ENCODE peak calls at places on chromosomes 4 and X, in six cellular contexts. D is pancreas, O is ascending aorta, E is neural progenitor cell, R is iPS DF 6.9, H is mesendoderm. X is an unnamed sample. For H3K36me3, the result is how much of the 10 kb centered on the place peaks cover.

GRCh38 chr4:52837716-52838558 is 24.2 kb upstream of the RASL11B start:
- DNase-seq in R (no peak), O (no peak), D (no peak), E (no peak), H (peak), X (no peak)

GRCh38 chr4:107997001-107997788 is 7.5 kb downstream of the HADH start:
- DNase-seq in O (no peak), D (no peak), H (no peak), E (no peak), R (no peak), X (no peak)

GRCh38 chrX:143306991-143307965 is 210.0 kb downstream of the SPANXN3 start:
- DNase-seq in D (peak), R (no peak), O (no peak), E (no peak), H (no peak), X (peak)

GRCh38 chrX:41198410-41198809 is 113.2 kb downstream of the USP9X start:
- DNase-seq in H (no peak), E (no peak), R (no peak), O (no peak), D (no peak), X (no peak)

GRCh38 chr4:54165438-54165837 is 63.7 kb upstream of the PDGFRA start:
- DNase-seq in E (no peak), D (no peak), O (no peak), H (peak), R (no peak), X (no peak)

GRCh38 chrX:1248381-1249061 is 20.1 kb upstream of the CSF2RA start:
- DNase-seq in H (peak), D (no peak), E (peak), O (no peak), R (no peak), X (no peak)

GRCh38 chr4:105894570-105895323 is 524 bp upstream of the NPNT start:
- DNase-seq in D (peak), R (no peak), E (peak), O (no peak), H (no peak), X (peak)

GRCh38 chrX:47802589-47802988 is 34.1 kb upstream of the ZNF81 start:
- DNase-seq in R (no peak), H (no peak), E (no peak), D (no peak), O (no peak), X (no peak)

GRCh38 chr4:160562661-160563060 is 1459.8 kb downstream of the RAPGEF2 start:
- DNase-seq in R (no peak), O (no peak), E (no peak), D (no peak), H (no peak), X (no peak)

GRCh38 chrX:48626401-48627298 is 29.4 kb downstream of the WDR13 start:
- DNase-seq in E (no peak), D (no peak), H (no peak), R (no peak), O (no peak), X (peak)

GRCh38 chr4:39023059-39023458 is 9.2 kb downstream of the TMEM156 start:
- DNase-seq in O (no peak), R (no peak), H (no peak), E (no peak), D (no peak), X (no peak)

GRCh38 chr4:44320833-44321232 is 127.8 kb downstream of the KCTD8 start:
- DNase-seq in O (no peak), D (no peak), E (no peak), H (no peak), R (no peak), X (no peak)

GRCh38 chrX:45623266-45623665 is 422.6 kb upstream of the DIPK2B start:
- DNase-seq in H (no peak), O (no peak), R (no peak), D (no peak), E (no peak), X (no peak)

GRCh38 chrX:22063284-22063683 is 31.2 kb downstream of the PHEX start:
- DNase-seq in O (no peak), E (peak), H (no peak), D (no peak), R (no peak), X (peak)

GRCh38 chrX:133849676-133850075 is 135.7 kb downstream of the GPC3 start:
- DNase-seq in O (no peak), R (no peak), D (no peak), E (no peak), H (peak), X (peak)

GRCh38 chr4:174999407-174999806 is 81.2 kb downstream of the ADAM29 start:
- DNase-seq in O (no peak), D (no peak), H (no peak), R (no peak), E (no peak), X (no peak)

GRCh38 chr4:57148831-57149230 is 38.6 kb upstream of the IGFBP7 start:
- DNase-seq in H (no peak), R (no peak), D (no peak), E (no peak), O (no peak), X (no peak)

GRCh38 chrX:42119076-42119475 is 195.7 kb upstream of the CASK start:
- DNase-seq in O (no peak), D (no peak), H (peak), E (no peak), R (no peak), X (no peak)

GRCh38 chr4:132276185-132276584 is 872.9 kb upstream of the PCDH10 start:
- DNase-seq in H (no peak), E (no peak), D (no peak), R (no peak), O (no peak), X (no peak)

GRCh38 chrX:114924846-114925245 is 92.6 kb downstream of the IL13RA2 start:
- DNase-seq in R (no peak), D (no peak), E (no peak), H (peak), O (no peak), X (no peak)

GRCh38 chr4:40502936-40503335 is 126.7 kb downstream of the RBM47 start:
- DNase-seq in H (no peak), R (no peak), D (no peak), E (no peak), O (no peak), X (no peak)

GRCh38 chr4:110636677-110637407 is 14.0 kb upstream of the PITX2 start:
- DNase-seq in H (peak), R (no peak), E (peak), O (no peak), D (no peak), X (no peak)

GRCh38 chr4:41145571-41146078 is 68.7 kb downstream of the APBB2 start:
- DNase-seq in H (no peak), R (no peak), E (peak), D (no peak), O (no peak), X (peak)

GRCh38 chrX:53085661-53086229 is 3.6 kb downstream of the TSPYL2 start:
- DNase-seq in O (no peak), E (no peak), H (no peak), R (no peak), D (no peak), X (no peak)

GRCh38 chr4:77921701-77922100 is 59.1 kb downstream of the MRPL1 start:
- DNase-seq in D (no peak), R (no peak), E (no peak), H (no peak), O (no peak), X (peak)

GRCh38 chrX:44765556-44765955 is 78.3 kb upstream of the DUSP21 start:
- DNase-seq in R (no peak), E (no peak), D (no peak), O (no peak), H (no peak), X (no peak)

GRCh38 chr4:53688186-53688790 is 97.0 kb upstream of the LNX1 start:
- DNase-seq in O (no peak), D (peak), H (no peak), R (no peak), E (no peak), X (no peak)

GRCh38 chr4:15110120-15110571 is 107.9 kb downstream of the CPEB2 start:
- DNase-seq in R (no peak), D (no peak), E (no peak), H (no peak), O (no peak), X (peak)

GRCh38 chrX:106397788-106398538 is 213.8 kb upstream of the RADX start:
- DNase-seq in D (no peak), E (no peak), R (no peak), H (peak), O (no peak), X (no peak)

GRCh38 chrX:101462892-101463291 is 22.4 kb upstream of the ARMCX4 start:
- DNase-seq in D (no peak), R (no peak), E (peak), H (peak), O (no peak), X (peak)

GRCh38 chr4:113355550-113356371 is 306.3 kb downstream of the ANK2 start:
- DNase-seq in H (peak), R (no peak), O (no peak), E (no peak), D (peak), X (peak)

GRCh38 chr4:70556856-70557255 is 35.2 kb upstream of the AMBN start:
- DNase-seq in D (no peak), R (no peak), E (no peak), O (no peak), H (no peak), X (no peak)

DNA sequence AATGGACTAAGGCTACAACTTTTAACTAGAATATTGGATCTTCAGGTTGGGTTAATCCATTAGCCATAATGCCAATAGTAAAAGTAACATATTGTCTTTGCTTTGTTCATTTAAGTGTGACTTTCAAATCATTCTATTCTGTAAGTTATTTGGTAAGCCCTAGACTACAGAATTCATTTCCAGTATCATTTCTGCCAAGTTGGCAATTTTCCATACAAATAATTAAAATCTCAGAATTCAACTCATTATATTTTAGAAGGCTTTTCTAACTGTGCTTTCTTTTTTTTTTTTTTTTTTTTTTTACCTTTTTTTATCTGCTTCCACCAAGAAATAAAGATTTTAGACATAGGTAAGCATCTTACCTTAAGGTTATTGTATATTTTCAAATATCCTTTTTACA is 173.4 kb downstream of the DCTD start:
- DNase-seq in E (no peak), D (no peak), R (no peak), H (no peak), O (no peak), X (no peak)
- H3K36me3 ChIP-seq in E (under half), D (under half), R (under half), H (under half), O (under half), X (under half)

DNA sequence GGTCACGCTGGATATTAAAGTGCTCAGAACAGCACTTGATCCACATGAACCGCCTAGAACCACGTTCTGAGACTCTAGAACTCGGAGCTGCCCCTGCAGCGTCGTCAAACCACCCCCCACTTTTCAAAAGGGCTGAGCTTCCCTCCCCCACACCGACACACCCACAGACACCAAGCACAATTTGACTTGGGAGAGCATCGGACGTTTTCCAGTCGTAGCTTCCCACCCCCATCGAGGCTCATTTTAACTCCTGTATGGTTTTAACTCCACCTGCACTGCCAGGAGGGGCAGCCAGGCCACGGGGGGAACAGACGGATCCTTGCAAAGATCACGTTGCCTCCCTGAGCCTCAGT is 26.3 kb downstream of the PPP2R2C start:
- DNase-seq in R (no peak), O (no peak), E (no peak), H (no peak), D (no peak), X (no peak)
- H3K27ac ChIP-seq in R (no peak), O (no peak), E (no peak), H (no peak), D (no peak), X (no peak)

GRCh38 chrX:131791608-131792355 is 231.3 kb upstream of the STK26 start:
- DNase-seq in H (no peak), R (no peak), O (no peak), D (peak), E (no peak), X (no peak)
- H3K4me3 ChIP-seq in H (no peak), R (no peak), O (peak), D (peak), E (no peak), X (peak)

GRCh38 chr4:2592572-2592971 is 56.1 kb downstream of the FAM193A start:
- DNase-seq in D (no peak), R (no peak), E (peak), H (peak), O (no peak), X (no peak)
- H3K36me3 ChIP-seq in D (under half), R (under half), E (under half), H (under half), O (under half), X (under half)

GRCh38 chrX:74262472-74263209 is 41.3 kb upstream of the ZCCHC13 start:
- DNase-seq in O (no peak), R (no peak), D (no peak), H (no peak), E (peak), X (no peak)

GRCh38 chrX:74259879-74260491 is 44.0 kb upstream of the ZCCHC13 start:
- DNase-seq in O (no peak), D (no peak), E (no peak), R (no peak), H (peak), X (no peak)
- H3K27ac ChIP-seq in O (no peak), D (no peak), E (no peak), R (no peak), H (no peak), X (no peak)